ENCODE peak calls at places on chromosomes 1 and 21, in five cellular contexts. One of them, this sample, is unnamed. For H3K36me3, the result is how much of the 10 kb centered on the place peaks cover.

GRCh38 chr1:180937624-180938225 is 25.0 kb downstream of the KIAA1614 start:
- DNase-seq in H1: no peak
- DNase-seq in HepG2: no peak
- DNase-seq in SK-N-SH: no peak
- DNase-seq in K562: no peak
- DNase-seq in this sample: no peak

GRCh38 chr1:38129971-38130370 is 83.4 kb upstream of the POU3F1 start:
- DNase-seq in HepG2: no peak
- DNase-seq in H1: no peak
- DNase-seq in K562: no peak
- DNase-seq in SK-N-SH: no peak
- DNase-seq in this sample: no peak

GRCh38 chr21:25626752-25627151 is 12.3 kb upstream of the JAM2 start:
- DNase-seq in SK-N-SH: peak
- DNase-seq in H1: no peak
- DNase-seq in K562: no peak
- DNase-seq in HepG2: no peak
- DNase-seq in this sample: no peak

GRCh38 chr1:31703431-31704260 is at the start of gene COL16A1:
- DNase-seq in H1: no peak
- DNase-seq in K562: peak
- DNase-seq in HepG2: no peak
- DNase-seq in SK-N-SH: peak
- DNase-seq in this sample: no peak

GRCh38 chr1:112529301-112529700 is 20.5 kb downstream of the WNT2B start:
- DNase-seq in SK-N-SH: no peak
- DNase-seq in H1: no peak
- DNase-seq in HepG2: no peak
- DNase-seq in K562: no peak
- DNase-seq in this sample: no peak

GRCh38 chr1:91829293-91830153 is 56.4 kb downstream of the TGFBR3 start:
- DNase-seq in SK-N-SH: no peak
- DNase-seq in HepG2: no peak
- DNase-seq in H1: no peak
- DNase-seq in K562: no peak
- DNase-seq in this sample: no peak

GRCh38 chr1:229217716-229218115 is 53.2 kb upstream of the RAB4A start:
- DNase-seq in K562: no peak
- DNase-seq in H1: no peak
- DNase-seq in HepG2: peak
- DNase-seq in SK-N-SH: no peak
- DNase-seq in this sample: no peak

GRCh38 chr1:180915426-180915965 is 2.8 kb downstream of the KIAA1614 start:
- DNase-seq in K562: no peak
- DNase-seq in SK-N-SH: no peak
- DNase-seq in H1: no peak
- DNase-seq in HepG2: no peak
- DNase-seq in this sample: no peak

GRCh38 chr1:161260346-161260745 is 1.8 kb downstream of the PCP4L1 start:
- DNase-seq in K562: no peak
- DNase-seq in SK-N-SH: no peak
- DNase-seq in H1: no peak
- DNase-seq in HepG2: no peak
- DNase-seq in this sample: no peak

GRCh38 chr1:183416850-183417690 is 1.1 kb downstream of the NMNAT2 start:
- DNase-seq in K562: peak
- DNase-seq in H1: no peak
- DNase-seq in HepG2: no peak
- DNase-seq in SK-N-SH: peak
- DNase-seq in this sample: peak

GRCh38 chr1:61183471-61184034 is 101.2 kb downstream of the NFIA start:
- DNase-seq in H1: no peak
- DNase-seq in K562: peak
- DNase-seq in SK-N-SH: no peak
- DNase-seq in HepG2: peak
- DNase-seq in this sample: no peak

GRCh38 chr1:56200921-56201320 is 378.4 kb downstream of the PLPP3 start:
- DNase-seq in SK-N-SH: no peak
- DNase-seq in H1: no peak
- DNase-seq in HepG2: no peak
- DNase-seq in K562: no peak
- DNase-seq in this sample: no peak

GRCh38 chr1:4965346-4965726 is 310.9 kb downstream of the AJAP1 start:
- DNase-seq in HepG2: no peak
- DNase-seq in K562: no peak
- DNase-seq in H1: no peak
- DNase-seq in SK-N-SH: no peak
- DNase-seq in this sample: peak

GRCh38 chr1:1199961-1200875 is 6.2 kb downstream of the TNFRSF18 start:
- DNase-seq in K562: no peak
- DNase-seq in SK-N-SH: peak
- DNase-seq in HepG2: no peak
- DNase-seq in H1: no peak
- DNase-seq in this sample: no peak
- H3K36me3 ChIP-seq in K562: under half
- H3K36me3 ChIP-seq in SK-N-SH: under half
- H3K36me3 ChIP-seq in HepG2: under half
- H3K36me3 ChIP-seq in H1: under half
- H3K36me3 ChIP-seq in this sample: under half

DNA sequence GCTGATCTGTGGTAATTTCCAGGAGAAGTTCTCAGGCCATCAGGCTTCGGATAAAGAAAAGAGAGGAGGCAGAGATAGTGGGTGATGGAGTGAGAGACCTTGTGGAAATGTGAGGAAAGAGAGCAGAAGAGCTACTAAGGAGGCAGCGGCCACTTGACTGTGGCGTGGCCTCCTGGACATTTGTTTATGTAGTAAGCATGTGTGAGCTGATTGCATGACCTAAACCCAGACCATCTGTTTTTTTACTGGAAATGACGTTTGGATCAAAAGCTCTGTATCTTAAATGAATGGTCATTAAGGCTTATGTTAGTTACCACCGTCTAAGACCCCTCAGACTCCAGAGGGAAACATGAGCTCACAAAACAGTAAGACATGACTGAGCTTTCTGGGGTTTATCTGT is 13.6 kb downstream of the ATP1B1 start:
- DNase-seq in HepG2: no peak
- DNase-seq in H1: no peak
- DNase-seq in SK-N-SH: no peak
- DNase-seq in K562: no peak
- DNase-seq in this sample: no peak
- TF ChIP-seq YY1 in HepG2: no peak
- TF ChIP-seq YY1 in H1: no peak
- TF ChIP-seq YY1 in SK-N-SH: no peak
- TF ChIP-seq YY1 in K562: no peak
- TF ChIP-seq YY1 in this sample: no peak

GRCh38 chr1:169052727-169053126 is 53.8 kb upstream of the ATP1B1 start:
- DNase-seq in SK-N-SH: no peak
- DNase-seq in HepG2: no peak
- DNase-seq in K562: no peak
- DNase-seq in H1: no peak
- DNase-seq in this sample: no peak
- H3K4me3 ChIP-seq in SK-N-SH: no peak
- H3K4me3 ChIP-seq in HepG2: no peak
- H3K4me3 ChIP-seq in K562: no peak
- H3K4me3 ChIP-seq in H1: no peak
- H3K4me3 ChIP-seq in this sample: no peak

DNA sequence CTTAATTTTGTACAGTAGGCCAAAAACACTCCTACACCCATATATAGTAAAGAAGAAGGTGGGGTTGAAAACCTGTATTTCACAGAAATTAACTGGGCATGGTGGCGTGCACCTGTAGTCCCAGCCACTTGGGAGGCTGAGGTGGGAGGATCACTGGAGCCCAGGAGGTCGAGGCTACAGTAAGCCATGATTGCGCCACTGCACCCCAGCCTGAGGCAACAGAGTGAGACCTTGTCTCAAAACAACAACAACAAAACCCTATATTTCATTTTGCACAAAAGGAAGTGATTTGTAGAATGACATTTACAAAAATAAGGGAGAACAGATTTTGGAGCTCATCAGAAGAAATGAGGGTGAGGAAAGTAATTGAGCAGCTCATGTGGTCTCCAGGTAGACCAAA is 2.2 kb upstream of the LYPLA2 start:
- DNase-seq in K562: no peak
- DNase-seq in HepG2: no peak
- DNase-seq in SK-N-SH: no peak
- DNase-seq in H1: no peak
- DNase-seq in this sample: no peak
- H3K36me3 ChIP-seq in K562: half or more
- H3K36me3 ChIP-seq in HepG2: under half
- H3K36me3 ChIP-seq in SK-N-SH: under half
- H3K36me3 ChIP-seq in H1: under half
- H3K36me3 ChIP-seq in this sample: under half

DNA sequence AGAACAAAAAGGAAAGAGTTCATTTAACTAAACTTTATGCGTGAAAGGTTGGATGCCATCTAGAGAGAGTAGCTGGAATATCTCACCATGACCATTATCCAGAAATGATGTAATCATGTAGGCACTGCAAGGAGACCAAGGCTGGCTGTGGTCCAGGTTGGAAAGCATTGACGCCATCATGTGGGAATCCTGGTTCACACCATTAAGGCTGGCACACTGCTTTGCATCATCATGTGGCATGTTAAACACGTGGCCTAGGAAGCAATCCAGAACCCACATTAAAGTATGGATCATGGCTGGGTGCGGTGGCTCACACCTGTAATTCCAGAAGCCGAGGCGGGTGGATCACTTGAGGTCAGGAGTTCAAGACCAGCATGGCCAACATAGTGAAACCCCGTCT is 4.3 kb downstream of the ADAMTS1 start:
- DNase-seq in K562: no peak
- DNase-seq in HepG2: no peak
- DNase-seq in H1: no peak
- DNase-seq in SK-N-SH: peak
- DNase-seq in this sample: no peak
- TF ChIP-seq YY1 in K562: no peak
- TF ChIP-seq YY1 in HepG2: no peak
- TF ChIP-seq YY1 in H1: no peak
- TF ChIP-seq YY1 in SK-N-SH: no peak
- TF ChIP-seq YY1 in this sample: no peak

DNA sequence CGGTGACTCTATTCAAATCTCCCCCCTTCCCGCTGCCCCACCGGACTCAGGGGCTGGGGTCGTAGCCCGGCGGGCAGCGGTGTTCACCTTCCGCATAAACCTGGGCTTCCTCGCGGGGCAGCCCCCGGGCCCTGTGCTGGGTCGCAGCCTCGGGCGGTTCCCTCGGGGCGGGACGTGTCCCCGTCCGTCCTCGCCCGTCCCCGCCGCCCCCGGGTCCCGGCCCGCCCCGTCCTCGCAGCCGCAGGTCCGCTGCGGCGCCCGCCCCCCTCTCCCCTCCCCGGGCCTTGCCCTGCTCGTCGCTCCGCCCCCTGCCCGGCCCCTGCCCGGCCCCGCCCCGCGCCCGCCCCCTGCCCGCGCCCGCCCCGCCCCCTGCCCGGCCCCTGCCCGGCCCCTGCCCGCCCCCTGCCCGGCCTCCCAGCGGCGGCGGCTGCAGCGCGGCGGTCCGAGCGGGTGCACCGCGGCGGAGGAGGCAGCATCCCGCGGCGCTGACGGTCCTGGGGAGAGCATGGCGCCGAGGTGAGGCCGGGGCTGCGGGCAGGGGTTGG is at the start of gene COL18A1:
- DNase-seq in K562: peak
- DNase-seq in H1: no peak
- DNase-seq in HepG2: no peak
- DNase-seq in SK-N-SH: peak
- DNase-seq in this sample: no peak
- H3K4me3 ChIP-seq in K562: peak
- H3K4me3 ChIP-seq in H1: peak
- H3K4me3 ChIP-seq in HepG2: peak
- H3K4me3 ChIP-seq in SK-N-SH: peak
- H3K4me3 ChIP-seq in this sample: peak

GRCh38 chr1:43360616-43361015 is 1.8 kb downstream of the CDC20 start:
- DNase-seq in H1: no peak
- DNase-seq in HepG2: no peak
- DNase-seq in K562: no peak
- DNase-seq in SK-N-SH: no peak
- DNase-seq in this sample: no peak
- H3K36me3 ChIP-seq in H1: under half
- H3K36me3 ChIP-seq in HepG2: under half
- H3K36me3 ChIP-seq in K562: half or more
- H3K36me3 ChIP-seq in SK-N-SH: under half
- H3K36me3 ChIP-seq in this sample: half or more